ENCODE peak calls at places on chromosomes 2 and 18, in seven cellular contexts. One of them, this sample, is unnamed.

GRCh38 chr2:151886235-151886634 is 58.0 kb upstream of the ARL5A start:
- DNase-seq in HCT116: no peak
- DNase-seq in GM12878: no peak
- DNase-seq in endothelial cell of umbilical vein: peak
- DNase-seq in HepG2: peak
- DNase-seq in A549: no peak
- DNase-seq in K562: no peak
- DNase-seq in this sample: peak

GRCh38 chr18:51121597-51121857 is 76.0 kb downstream of the MEX3C start:
- DNase-seq in endothelial cell of umbilical vein: no peak
- DNase-seq in K562: no peak
- DNase-seq in A549: no peak
- DNase-seq in GM12878: no peak
- DNase-seq in HCT116: no peak
- DNase-seq in HepG2: no peak
- DNase-seq in this sample: no peak

GRCh38 chr18:7017013-7017412 is 100.6 kb downstream of the LAMA1 start:
- DNase-seq in HCT116: no peak
- DNase-seq in K562: no peak
- DNase-seq in HepG2: no peak
- DNase-seq in endothelial cell of umbilical vein: no peak
- DNase-seq in GM12878: no peak
- DNase-seq in A549: no peak
- DNase-seq in this sample: no peak

GRCh38 chr2:6909431-6910385 is 7.5 kb upstream of the RNF144A start:
- DNase-seq in GM12878: peak
- DNase-seq in HCT116: no peak
- DNase-seq in endothelial cell of umbilical vein: no peak
- DNase-seq in A549: no peak
- DNase-seq in K562: peak
- DNase-seq in HepG2: no peak
- DNase-seq in this sample: peak

GRCh38 chr2:241808701-241809382 is at the start of gene NEU4:
- DNase-seq in HepG2: peak
- DNase-seq in K562: no peak
- DNase-seq in HCT116: no peak
- DNase-seq in endothelial cell of umbilical vein: no peak
- DNase-seq in A549: no peak
- DNase-seq in GM12878: no peak
- DNase-seq in this sample: no peak

GRCh38 chr2:47250576-47251403 is 95.7 kb upstream of the STPG4 start:
- DNase-seq in HepG2: no peak
- DNase-seq in K562: peak
- DNase-seq in endothelial cell of umbilical vein: no peak
- DNase-seq in A549: no peak
- DNase-seq in HCT116: no peak
- DNase-seq in GM12878: no peak
- DNase-seq in this sample: peak

GRCh38 chr2:12070581-12070980 is 324.1 kb downstream of the LPIN1 start:
- DNase-seq in endothelial cell of umbilical vein: no peak
- DNase-seq in A549: no peak
- DNase-seq in HCT116: no peak
- DNase-seq in K562: no peak
- DNase-seq in HepG2: no peak
- DNase-seq in GM12878: no peak
- DNase-seq in this sample: no peak

GRCh38 chr2:166057363-166058169 is 70.3 kb downstream of the SCN1A start:
- DNase-seq in endothelial cell of umbilical vein: peak
- DNase-seq in A549: no peak
- DNase-seq in GM12878: no peak
- DNase-seq in HCT116: no peak
- DNase-seq in K562: peak
- DNase-seq in HepG2: peak
- DNase-seq in this sample: peak

GRCh38 chr2:104863229-104863584 is 9.3 kb downstream of the POU3F3 start:
- DNase-seq in GM12878: no peak
- DNase-seq in HCT116: no peak
- DNase-seq in A549: no peak
- DNase-seq in HepG2: no peak
- DNase-seq in endothelial cell of umbilical vein: no peak
- DNase-seq in K562: no peak
- DNase-seq in this sample: no peak

GRCh38 chr2:101038455-101039255 is 36.6 kb downstream of the RPL31 start:
- DNase-seq in HCT116: peak
- DNase-seq in GM12878: no peak
- DNase-seq in endothelial cell of umbilical vein: peak
- DNase-seq in HepG2: peak
- DNase-seq in A549: no peak
- DNase-seq in K562: peak
- DNase-seq in this sample: peak

GRCh38 chr2:185128331-185128730 is 530.0 kb downstream of the ZNF804A start:
- DNase-seq in HCT116: no peak
- DNase-seq in A549: no peak
- DNase-seq in HepG2: no peak
- DNase-seq in GM12878: no peak
- DNase-seq in K562: no peak
- DNase-seq in endothelial cell of umbilical vein: no peak
- DNase-seq in this sample: no peak

GRCh38 chr18:57434177-57434535 is 1.0 kb upstream of the ONECUT2 start:
- DNase-seq in endothelial cell of umbilical vein: no peak
- DNase-seq in HepG2: no peak
- DNase-seq in K562: no peak
- DNase-seq in A549: no peak
- DNase-seq in GM12878: no peak
- DNase-seq in HCT116: no peak
- DNase-seq in this sample: no peak

GRCh38 chr2:24509840-24510239 is 18.8 kb downstream of the NCOA1 start:
- DNase-seq in A549: no peak
- DNase-seq in K562: no peak
- DNase-seq in GM12878: no peak
- DNase-seq in endothelial cell of umbilical vein: no peak
- DNase-seq in HCT116: no peak
- DNase-seq in HepG2: no peak
- DNase-seq in this sample: no peak

GRCh38 chr2:219886615-219887014 is 259.2 kb downstream of the SLC4A3 start:
- DNase-seq in K562: no peak
- DNase-seq in endothelial cell of umbilical vein: no peak
- DNase-seq in HepG2: no peak
- DNase-seq in A549: peak
- DNase-seq in HCT116: no peak
- DNase-seq in GM12878: no peak
- DNase-seq in this sample: no peak
- TF ChIP-seq CTCF in K562: no peak
- TF ChIP-seq CTCF in endothelial cell of umbilical vein: no peak
- TF ChIP-seq CTCF in HepG2: no peak
- TF ChIP-seq CTCF in A549: peak
- TF ChIP-seq CTCF in HCT116: peak
- TF ChIP-seq CTCF in GM12878: no peak
- TF ChIP-seq CTCF in this sample: no peak

GRCh38 chr2:238169021-238169707 is 10.4 kb downstream of the ERFE start:
- DNase-seq in K562: no peak
- DNase-seq in GM12878: no peak
- DNase-seq in HCT116: no peak
- DNase-seq in A549: peak
- DNase-seq in HepG2: no peak
- DNase-seq in endothelial cell of umbilical vein: peak
- DNase-seq in this sample: peak

GRCh38 chr2:238168196-238168815 is 9.5 kb downstream of the ERFE start:
- DNase-seq in HCT116: no peak
- DNase-seq in HepG2: no peak
- DNase-seq in A549: no peak
- DNase-seq in K562: peak
- DNase-seq in GM12878: no peak
- DNase-seq in endothelial cell of umbilical vein: no peak
- DNase-seq in this sample: no peak

GRCh38 chr2:238170386-238171071 is 11.8 kb downstream of the ERFE start:
- DNase-seq in endothelial cell of umbilical vein: peak
- DNase-seq in GM12878: no peak
- DNase-seq in A549: no peak
- DNase-seq in K562: no peak
- DNase-seq in HepG2: no peak
- DNase-seq in HCT116: no peak
- DNase-seq in this sample: no peak

GRCh38 chr2:238171575-238172187 is 12.9 kb downstream of the ERFE start:
- DNase-seq in HCT116: no peak
- DNase-seq in A549: no peak
- DNase-seq in K562: no peak
- DNase-seq in endothelial cell of umbilical vein: no peak
- DNase-seq in GM12878: no peak
- DNase-seq in HepG2: no peak
- DNase-seq in this sample: no peak

DNA sequence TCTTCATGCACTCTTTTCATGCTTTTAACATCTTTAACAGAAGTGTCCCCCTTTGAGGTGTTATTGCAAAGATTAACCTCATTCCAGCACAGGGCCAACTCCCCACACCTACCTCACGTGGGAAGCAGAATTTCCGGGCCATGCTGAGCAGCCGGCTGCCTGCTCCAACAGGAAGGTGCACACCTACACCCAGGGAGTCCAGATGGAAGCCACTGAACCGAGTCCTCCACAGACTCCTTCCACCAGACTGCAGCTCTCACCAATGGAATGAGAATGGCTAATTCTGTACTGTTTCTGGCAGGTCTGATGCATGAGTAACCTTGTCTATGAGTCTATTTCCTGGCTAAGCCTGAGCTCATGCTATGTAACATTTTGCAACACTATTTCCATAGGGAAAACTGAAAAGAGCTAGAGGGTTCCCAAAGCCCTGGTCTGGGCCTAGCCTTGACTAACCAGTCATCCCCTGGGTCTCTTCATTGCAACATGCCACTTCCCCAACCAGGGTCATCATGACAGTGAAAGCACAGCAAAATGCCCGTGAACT is 11.0 kb downstream of the ERFE start:
- DNase-seq in HepG2: no peak
- DNase-seq in K562: no peak
- DNase-seq in endothelial cell of umbilical vein: peak
- DNase-seq in HCT116: no peak
- DNase-seq in GM12878: no peak
- DNase-seq in A549: peak
- DNase-seq in this sample: peak
- TF ChIP-seq POLR2A in HepG2: no peak
- TF ChIP-seq POLR2A in K562: no peak
- TF ChIP-seq POLR2A in endothelial cell of umbilical vein: no peak
- TF ChIP-seq POLR2A in HCT116: no peak
- TF ChIP-seq POLR2A in GM12878: no peak
- TF ChIP-seq POLR2A in A549: no peak
- TF ChIP-seq POLR2A in this sample: no peak

DNA sequence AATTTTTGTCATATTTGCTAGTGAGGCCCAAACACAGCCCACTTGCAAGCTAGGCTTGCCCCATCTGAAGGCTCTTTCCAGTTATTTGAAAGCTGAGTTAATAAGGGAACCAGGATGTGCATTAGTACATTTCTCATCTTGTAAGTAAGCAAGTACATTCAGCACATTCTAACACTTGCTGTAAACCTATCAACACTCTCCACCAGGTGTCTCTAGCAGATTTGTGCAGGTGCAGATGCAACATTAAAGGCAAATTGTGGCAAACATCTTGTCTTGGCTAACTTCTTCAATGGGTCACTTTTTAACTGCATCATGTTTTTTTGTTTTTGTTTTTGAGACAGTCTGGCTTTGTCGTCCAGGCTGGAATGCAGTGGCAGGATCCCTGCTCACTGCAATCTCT is 25.3 kb upstream of the MFSD6 start:
- DNase-seq in HCT116: peak
- DNase-seq in K562: peak
- DNase-seq in endothelial cell of umbilical vein: peak
- DNase-seq in A549: peak
- DNase-seq in GM12878: peak
- DNase-seq in HepG2: peak
- DNase-seq in this sample: peak
- TF ChIP-seq MAX in HCT116: no peak
- TF ChIP-seq MAX in K562: no peak
- TF ChIP-seq MAX in endothelial cell of umbilical vein: no peak
- TF ChIP-seq MAX in A549: no peak
- TF ChIP-seq MAX in GM12878: no peak
- TF ChIP-seq MAX in HepG2: no peak
- TF ChIP-seq MAX in this sample: no peak

DNA sequence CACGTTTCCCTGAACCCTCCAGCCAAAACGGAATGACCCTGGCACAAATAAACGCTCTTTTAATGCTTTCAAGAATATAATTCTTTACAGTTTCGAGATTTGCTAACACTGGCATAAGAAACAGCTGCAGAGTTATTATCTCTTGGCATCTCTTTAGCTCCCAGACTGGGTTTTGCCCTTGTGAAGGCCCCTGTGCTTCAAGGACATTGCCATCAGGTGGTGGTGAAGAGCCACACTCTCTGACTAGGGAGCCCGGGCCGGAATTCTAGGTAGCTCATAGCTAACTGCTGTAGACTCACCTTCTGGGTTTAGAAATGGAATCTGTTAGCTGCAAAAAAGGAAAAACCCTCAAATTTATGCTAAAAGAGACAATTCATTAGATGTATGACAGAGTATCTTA is 13.3 kb upstream of the GALNT14 start:
- DNase-seq in HCT116: no peak
- DNase-seq in GM12878: no peak
- DNase-seq in K562: peak
- DNase-seq in A549: no peak
- DNase-seq in endothelial cell of umbilical vein: no peak
- DNase-seq in HepG2: no peak
- DNase-seq in this sample: no peak
- TF ChIP-seq CTCF in HCT116: peak
- TF ChIP-seq CTCF in GM12878: no peak
- TF ChIP-seq CTCF in K562: no peak
- TF ChIP-seq CTCF in A549: peak
- TF ChIP-seq CTCF in endothelial cell of umbilical vein: no peak
- TF ChIP-seq CTCF in HepG2: peak
- TF ChIP-seq CTCF in this sample: no peak

This sample was measured in NB4.